ENCODE peak calls at places on chromosome 17, in seven cellular contexts. K, A, Q, U, N, J and D are unnamed samples.
A peak's percentile ranks its signal among the peaks of the same experiment; 100 is the strongest.

GRCh38 chr17:48613862-48614694 is 1.0 kb downstream of the HOXB8 start:
- DNase-seq in K (no peak), A (no peak), Q (no peak), U (no peak), N (peak; percentile 43), J (no peak), D (no peak)

GRCh38 chr17:82292251-82293154 is 19.0 kb upstream of the CSNK1D start:
- DNase-seq in K (peak; percentile 90), A (peak; percentile 75), Q (peak; percentile 94), U (peak; percentile 95), N (peak; percentile 97), J (peak; percentile 89), D (peak; percentile 96)

GRCh38 chr17:10247806-10248334 is 49.5 kb upstream of the GAS7 start:
- DNase-seq in K (no peak), A (no peak), Q (no peak), U (no peak), N (no peak), J (no peak), D (no peak)

GRCh38 chr17:79851461-79851817 is 12.2 kb upstream of the CBX4 start:
- DNase-seq in K (no peak), A (no peak), Q (peak; percentile 58), U (peak; percentile 81), N (no peak), J (no peak), D (no peak)

GRCh38 chr17:7914771-7915610 is 1.1 kb downstream of the RNF227 start:
- DNase-seq in K (no peak), A (no peak), Q (no peak), U (no peak), N (no peak), J (no peak), D (peak; percentile 59)

GRCh38 chr17:37726891-37727780 is 17.7 kb downstream of the HNF1B start:
- DNase-seq in K (no peak), A (no peak), Q (no peak), U (peak; percentile 78), N (no peak), J (no peak), D (no peak)

GRCh38 chr17:47660064-47660492 is 10.4 kb downstream of the KPNB1 start:
- DNase-seq in K (no peak), A (no peak), Q (no peak), U (no peak), N (peak; percentile 79), J (no peak), D (no peak)

GRCh38 chr17:45792995-45793755 is 9.1 kb downstream of the CRHR1 start:
- DNase-seq in K (no peak), A (no peak), Q (no peak), U (no peak), N (no peak), J (no peak), D (no peak)

GRCh38 chr17:19763416-19763815 is 15.3 kb upstream of the ALDH3A1 start:
- DNase-seq in K (no peak), A (no peak), Q (no peak), U (no peak), N (no peak), J (no peak), D (no peak)

GRCh38 chr17:45784583-45785372 is 658 bp downstream of the CRHR1 start:
- DNase-seq in K (no peak), A (no peak), Q (no peak), U (no peak), N (peak; percentile 35), J (peak; percentile 19), D (no peak)

GRCh38 chr17:80701730-80702129 is 157.1 kb downstream of the RPTOR start:
- DNase-seq in K (no peak), A (no peak), Q (no peak), U (no peak), N (no peak), J (no peak), D (no peak)

GRCh38 chr17:32259596-32259995 is 6.0 kb upstream of the RHBDL3 start:
- DNase-seq in K (no peak), A (no peak), Q (no peak), U (no peak), N (no peak), J (no peak), D (no peak)

GRCh38 chr17:34306466-34306865 is 12.8 kb upstream of the CCL8 start:
- DNase-seq in K (no peak), A (no peak), Q (no peak), U (no peak), N (no peak), J (no peak), D (no peak)